ENCODE peak calls at places on chromosome 18, in ten cellular contexts. S is endothelial cell of umbilical vein, B is H1, Y is K562, Q is WTC11, W is SK-N-SH, C is GM12878, M is A549, N is HepG2, E is HCT116. T is an unnamed sample.

GRCh38 chr18:59323931-59324622 is 5.6 kb upstream of the CPLX4 start:
- DNase-seq in S (no peak), B (no peak), Y (no peak), Q (no peak), W (no peak), C (no peak), M (no peak), N (no peak), E (no peak), T (no peak)

GRCh38 chr18:36592282-36592681 is 236.5 kb downstream of the TPGS2 start:
- DNase-seq in S (no peak), B (no peak), Y (no peak), Q (no peak), W (no peak), C (no peak), M (no peak), N (no peak), E (no peak), T (no peak)

GRCh38 chr18:77056399-77057015 is 76.1 kb downstream of the MBP start:
- DNase-seq in S (no peak), B (no peak), Y (no peak), Q (no peak), W (no peak), C (no peak), M (no peak), N (peak; percentile 19), E (no peak), T (peak; percentile 89)

GRCh38 chr18:24982831-24983230 is 369.1 kb downstream of the ZNF521 start:
- DNase-seq in S (peak; percentile 31), B (no peak), Y (no peak), Q (no peak), W (no peak), C (no peak), M (no peak), N (no peak), E (no peak), T (no peak)

GRCh38 chr18:55833543-55833942 is 245.6 kb upstream of the TCF4 start:
- DNase-seq in S (no peak), B (no peak), Y (no peak), Q (no peak), W (no peak), C (no peak), M (peak; percentile 61), N (no peak), E (no peak), T (no peak)

GRCh38 chr18:2970762-2971659 is 41.9 kb downstream of the LPIN2 start:
- DNase-seq in S (no peak), B (no peak), Y (no peak), Q (no peak), W (no peak), C (no peak), M (no peak), N (no peak), E (no peak), T (peak; percentile 87)

GRCh38 chr18:59265246-59266018 is 7.8 kb downstream of the RAX start:
- DNase-seq in S (no peak), B (peak; percentile 91), Y (peak; percentile 45), Q (peak; percentile 93), W (peak; percentile 66), C (no peak), M (peak; percentile 71), N (no peak), E (no peak), T (no peak)

GRCh38 chr18:62101236-62101635 is 85.6 kb downstream of the PIGN start:
- DNase-seq in S (no peak), B (no peak), Y (no peak), Q (no peak), W (no peak), C (no peak), M (no peak), N (no peak), E (no peak), T (no peak)

GRCh38 chr18:26549103-26549485 is 741 bp upstream of the KCTD1 start:
- DNase-seq in S (peak; percentile 41), B (peak; percentile 74), Y (no peak), Q (no peak), W (peak; percentile 69), C (no peak), M (no peak), N (no peak), E (no peak), T (peak; percentile 63)

GRCh38 chr18:26548144-26549102 is at the start of gene KCTD1:
- DNase-seq in S (peak; percentile 79), B (peak; percentile 86), Y (no peak), Q (peak; percentile 81), W (peak; percentile 94), C (no peak), M (peak; percentile 74), N (peak; percentile 75), E (peak; percentile 56), T (peak; percentile 86)

GRCh38 chr18:26551217-26551708 is 2.9 kb upstream of the KCTD1 start:
- DNase-seq in S (no peak), B (peak; percentile 50), Y (no peak), Q (no peak), W (no peak), C (no peak), M (no peak), N (no peak), E (no peak), T (no peak)

GRCh38 chr18:26547302-26548143 is 830 bp downstream of the KCTD1 start:
- DNase-seq in S (peak; percentile 80), B (peak; percentile 84), Y (no peak), Q (peak; percentile 84), W (peak; percentile 90), C (no peak), M (peak; percentile 44), N (no peak), E (no peak), T (peak; percentile 6)

DNA sequence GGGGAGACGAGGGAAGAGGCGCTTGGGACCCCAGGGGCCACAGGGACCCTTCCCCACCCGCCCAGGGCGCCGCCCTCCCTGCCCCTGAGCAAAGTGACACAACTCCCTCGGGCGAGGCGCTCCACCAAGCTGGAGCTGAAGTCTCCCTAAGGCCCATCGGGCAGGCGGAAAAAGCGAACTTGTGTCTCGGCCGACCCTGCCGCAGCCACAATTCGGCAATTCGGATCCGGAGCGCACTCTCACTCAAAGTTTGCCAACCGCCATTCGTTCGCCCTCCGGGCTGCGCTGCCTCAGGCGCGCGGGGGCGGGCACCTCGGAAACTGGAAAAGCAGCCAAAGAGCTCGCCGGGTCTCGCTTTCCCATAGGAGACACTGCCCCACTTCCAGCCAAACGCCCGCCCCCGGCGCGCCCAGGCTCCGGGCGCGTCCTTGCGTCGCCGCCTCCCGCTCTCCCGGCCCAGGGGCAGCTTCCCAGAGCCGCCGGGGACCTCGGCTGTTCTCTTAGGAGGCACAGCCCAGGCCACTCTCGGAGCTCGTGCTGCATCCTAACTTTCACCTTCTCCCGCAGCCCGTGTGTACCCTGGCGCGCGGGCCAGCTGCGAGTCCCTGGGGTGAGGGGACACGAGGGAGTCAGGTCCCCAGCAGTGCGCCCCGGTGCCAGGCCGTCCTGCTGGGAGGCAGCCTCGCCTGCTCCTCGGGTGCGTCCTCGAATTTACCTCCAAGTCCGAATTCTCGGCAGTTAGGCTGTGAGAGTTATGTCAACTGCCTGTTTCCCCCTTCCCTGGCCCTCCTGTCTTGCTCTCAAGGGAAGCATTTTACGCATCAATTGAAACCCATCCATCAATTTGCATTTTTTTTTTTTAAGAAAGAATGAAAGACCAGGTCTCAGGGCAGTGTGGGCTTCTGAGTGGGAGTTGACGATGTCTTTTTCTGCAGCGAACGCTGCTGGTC is 1.4 kb upstream of the KCTD1 start:
- DNase-seq in S (peak; percentile 38), B (peak; percentile 75), Y (no peak), Q (peak; percentile 59), W (peak; percentile 82), C (no peak), M (peak; percentile 33), N (peak; percentile 12), E (peak; percentile 53), T (peak; percentile 71)
- TF ChIP-seq MAX in S (no peak), B (no peak), Y (no peak), Q (no peak), W (peak; percentile 70), C (peak; percentile 27), M (no peak), N (no peak), E (peak; percentile 35), T (no peak)

DNA sequence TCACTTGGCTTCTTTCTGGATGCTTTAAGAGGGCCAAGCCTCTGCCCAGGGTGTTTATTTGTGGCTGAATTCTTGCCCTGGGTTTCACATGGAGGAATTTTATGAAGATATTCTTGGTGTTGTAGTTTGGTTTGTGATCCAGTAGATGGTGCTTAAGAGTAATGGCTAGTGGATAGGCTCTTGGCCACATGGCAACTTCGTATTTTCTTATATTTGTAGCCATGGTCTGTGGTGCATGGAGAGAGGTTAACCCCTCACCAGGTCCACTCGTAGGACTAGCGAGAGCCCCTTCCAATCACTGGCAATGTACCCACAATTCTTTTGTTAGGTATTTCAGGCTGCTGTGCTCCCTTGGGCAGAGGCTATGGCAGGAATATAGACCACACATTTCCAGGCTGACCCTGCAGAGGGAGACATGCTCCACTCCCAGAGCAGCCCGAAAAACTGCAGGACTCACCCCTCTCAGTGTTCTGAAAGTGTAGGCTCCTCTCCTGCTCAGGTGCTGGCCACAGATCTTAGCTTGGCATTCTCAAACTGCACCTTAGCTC is 582.1 kb upstream of the SETBP1 start:
- DNase-seq in S (peak; percentile 53), B (peak; percentile 58), Y (no peak), Q (peak; percentile 40), W (no peak), C (no peak), M (no peak), N (no peak), E (no peak), T (peak; percentile 2)
- TF ChIP-seq CTCF in S (peak; percentile 33), B (peak; percentile 49), Y (no peak), Q (peak; percentile 25), W (peak; percentile 61), C (peak; percentile 35), M (no peak), N (no peak), E (no peak), T (no peak)

GRCh38 chr18:48292787-48293409 is 116.3 kb downstream of the ZBTB7C start:
- DNase-seq in S (no peak), B (peak; percentile 17), Y (no peak), Q (no peak), W (no peak), C (no peak), M (no peak), N (no peak), E (no peak), T (peak; percentile 84)

GRCh38 chr18:48292229-48292628 is 117.0 kb downstream of the ZBTB7C start:
- DNase-seq in S (no peak), B (peak; percentile 11), Y (no peak), Q (no peak), W (no peak), C (no peak), M (no peak), N (no peak), E (no peak), T (peak; percentile 66)

GRCh38 chr18:48294894-48295585 is 114.1 kb downstream of the ZBTB7C start:
- DNase-seq in S (no peak), B (no peak), Y (no peak), Q (no peak), W (peak; percentile 38), C (no peak), M (no peak), N (no peak), E (no peak), T (no peak)

GRCh38 chr18:48295586-48296311 is 113.4 kb downstream of the ZBTB7C start:
- DNase-seq in S (no peak), B (peak; percentile 64), Y (peak; percentile 3), Q (peak; percentile 66), W (peak; percentile 47), C (no peak), M (no peak), N (peak; percentile 3), E (no peak), T (peak; percentile 36)

GRCh38 chr18:48293954-48294893 is 115.0 kb downstream of the ZBTB7C start:
- DNase-seq in S (no peak), B (peak; percentile 44), Y (no peak), Q (no peak), W (peak; percentile 70), C (no peak), M (no peak), N (no peak), E (no peak), T (peak; percentile 76)
- TF ChIP-seq MAX in S (no peak), B (no peak), Y (no peak), Q (no peak), W (no peak), C (no peak), M (no peak), N (no peak), E (no peak), T (no peak)

GRCh38 chr18:45339819-45340550 is 275.3 kb upstream of the SLC14A2 start:
- DNase-seq in S (no peak), B (no peak), Y (no peak), Q (no peak), W (no peak), C (no peak), M (no peak), N (no peak), E (no peak), T (no peak)

GRCh38 chr18:45342653-45343052 is 272.6 kb upstream of the SLC14A2 start:
- DNase-seq in S (no peak), B (no peak), Y (no peak), Q (no peak), W (no peak), C (no peak), M (no peak), N (no peak), E (no peak), T (no peak)

GRCh38 chr18:45340884-45341283 is 274.4 kb upstream of the SLC14A2 start:
- DNase-seq in S (no peak), B (no peak), Y (no peak), Q (no peak), W (no peak), C (no peak), M (no peak), N (no peak), E (no peak), T (no peak)

GRCh38 chr18:45342166-45342565 is 273.1 kb upstream of the SLC14A2 start:
- DNase-seq in S (no peak), B (no peak), Y (no peak), Q (no peak), W (no peak), C (no peak), M (no peak), N (no peak), E (no peak), T (no peak)

DNA sequence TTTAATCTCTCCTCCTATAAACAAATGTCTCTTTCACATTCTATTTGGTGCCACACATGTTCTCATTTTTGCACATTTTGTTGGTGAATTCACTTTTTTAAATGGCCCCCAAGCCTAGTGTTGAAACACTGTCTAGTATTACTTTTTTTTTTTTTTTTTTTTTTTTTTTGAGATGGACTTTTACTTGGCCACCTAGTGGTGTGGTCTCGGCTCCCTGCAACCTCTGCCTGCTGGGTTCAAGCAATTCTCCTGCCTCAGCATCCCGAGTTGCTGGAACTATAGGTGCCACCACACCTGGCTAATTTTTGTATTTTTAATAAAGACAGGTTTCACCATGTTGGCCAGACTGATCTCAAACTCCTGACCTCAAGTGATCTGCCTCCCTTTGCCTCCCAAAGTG is 273.8 kb upstream of the SLC14A2 start:
- DNase-seq in S (no peak), B (no peak), Y (no peak), Q (no peak), W (no peak), C (no peak), M (no peak), N (no peak), E (no peak), T (no peak)
- TF ChIP-seq CTCF in S (no peak), B (peak; percentile 5), Y (no peak), Q (no peak), W (peak; percentile 21), C (no peak), M (no peak), N (no peak), E (no peak), T (no peak)

T was measured in NB4.